ENCODE peak calls at places on chromosome X, in four cellular contexts. V is head of caudate nucleus; F is activated naive CD4-positive, alpha-beta T cell treated with anti-CD3 and anti-CD28 coated beads, Interleukin-2, amount 50 U/mL, for 72 hours; G is T-helper 2 cell. K is an unnamed sample.

GRCh38 chrX:130829526-130830515 is 73.2 kb downstream of the ENOX2 start:
- DNase-seq in V (no peak), F (no peak), G (no peak), K (no peak)

GRCh38 chrX:103629295-103630170 is 758 bp downstream of the TCEAL1 start:
- DNase-seq in V (peak; percentile 84), F (peak; percentile 5), G (no peak), K (peak; percentile 61)

GRCh38 chrX:9884031-9884779 is 83.0 kb upstream of the CLDN34 start:
- DNase-seq in V (no peak), F (no peak), G (no peak), K (no peak)

GRCh38 chrX:24838624-24839023 is 144.9 kb downstream of the POLA1 start:
- DNase-seq in V (no peak), F (peak; percentile 4), G (no peak), K (peak; percentile 58)

GRCh38 chrX:136202889-136203288 is 48.3 kb downstream of the MAP7D3 start:
- DNase-seq in V (no peak), F (no peak), G (no peak), K (no peak)

GRCh38 chrX:18377802-18378201 is 23.3 kb upstream of the SCML2 start:
- DNase-seq in V (peak; percentile 39), F (peak; percentile 8), G (no peak), K (no peak)

GRCh38 chrX:47687249-47687648 is 28.3 kb upstream of the UXT start:
- DNase-seq in V (no peak), F (no peak), G (no peak), K (no peak)

GRCh38 chrX:105424729-105425128 is 204.2 kb upstream of the TEX13A start:
- DNase-seq in V (no peak), F (no peak), G (no peak), K (no peak)

K was measured in midbrain.